ENCODE peak calls at places on chromosomes 2 and 18, in nine cellular contexts. One of them, this sample, is unnamed.

GRCh38 chr2:226477221-226478120 is 322.1 kb downstream of the IRS1 start:
- DNase-seq in ovary: no peak
- DNase-seq in Daoy: no peak
- DNase-seq in NCI-H460: no peak
- DNase-seq in NCI-H748 treated with DMSO at 0.1 percent for 48 hours: no peak
- DNase-seq in NCI-H1092: no peak
- DNase-seq in H1: no peak
- DNase-seq in stimulated activated CD4-positive, alpha-beta T cell treated with anti-CD3 and anti-CD28 coated beads, Interleukin-12 subunit alpha, Interleukin-12 subunit beta, amount 100 ng/mL, for 24 hours: no peak
- DNase-seq in smooth muscle cell of the brain vasculature: no peak
- DNase-seq in this sample: no peak

GRCh38 chr2:168002021-168002553 is 245.3 kb downstream of the STK39 start:
- DNase-seq in stimulated activated CD4-positive, alpha-beta T cell treated with anti-CD3 and anti-CD28 coated beads, Interleukin-12 subunit alpha, Interleukin-12 subunit beta, amount 100 ng/mL, for 24 hours: no peak
- DNase-seq in NCI-H748 treated with DMSO at 0.1 percent for 48 hours: no peak
- DNase-seq in smooth muscle cell of the brain vasculature: no peak
- DNase-seq in ovary: no peak
- DNase-seq in NCI-H460: no peak
- DNase-seq in Daoy: peak
- DNase-seq in NCI-H1092: no peak
- DNase-seq in H1: no peak
- DNase-seq in this sample: no peak

GRCh38 chr2:189676471-189676870 is 2.0 kb downstream of the ANKAR start:
- DNase-seq in NCI-H1092: no peak
- DNase-seq in H1: no peak
- DNase-seq in NCI-H748 treated with DMSO at 0.1 percent for 48 hours: no peak
- DNase-seq in Daoy: peak
- DNase-seq in stimulated activated CD4-positive, alpha-beta T cell treated with anti-CD3 and anti-CD28 coated beads, Interleukin-12 subunit alpha, Interleukin-12 subunit beta, amount 100 ng/mL, for 24 hours: no peak
- DNase-seq in NCI-H460: no peak
- DNase-seq in smooth muscle cell of the brain vasculature: no peak
- DNase-seq in ovary: no peak
- DNase-seq in this sample: no peak

GRCh38 chr2:104177179-104177578 is 676.7 kb upstream of the POU3F3 start:
- DNase-seq in H1: no peak
- DNase-seq in smooth muscle cell of the brain vasculature: no peak
- DNase-seq in NCI-H1092: no peak
- DNase-seq in NCI-H460: no peak
- DNase-seq in ovary: no peak
- DNase-seq in stimulated activated CD4-positive, alpha-beta T cell treated with anti-CD3 and anti-CD28 coated beads, Interleukin-12 subunit alpha, Interleukin-12 subunit beta, amount 100 ng/mL, for 24 hours: no peak
- DNase-seq in NCI-H748 treated with DMSO at 0.1 percent for 48 hours: peak
- DNase-seq in Daoy: no peak
- DNase-seq in this sample: no peak

GRCh38 chr2:109428281-109428680 is 185.5 kb downstream of the SEPTIN10 start:
- DNase-seq in ovary: no peak
- DNase-seq in stimulated activated CD4-positive, alpha-beta T cell treated with anti-CD3 and anti-CD28 coated beads, Interleukin-12 subunit alpha, Interleukin-12 subunit beta, amount 100 ng/mL, for 24 hours: no peak
- DNase-seq in NCI-H1092: no peak
- DNase-seq in smooth muscle cell of the brain vasculature: no peak
- DNase-seq in NCI-H460: no peak
- DNase-seq in NCI-H748 treated with DMSO at 0.1 percent for 48 hours: no peak
- DNase-seq in H1: no peak
- DNase-seq in Daoy: no peak
- DNase-seq in this sample: no peak

GRCh38 chr18:77676901-77677300 is 427.3 kb downstream of the GALR1 start:
- DNase-seq in ovary: no peak
- DNase-seq in NCI-H1092: no peak
- DNase-seq in smooth muscle cell of the brain vasculature: no peak
- DNase-seq in NCI-H460: no peak
- DNase-seq in Daoy: no peak
- DNase-seq in NCI-H748 treated with DMSO at 0.1 percent for 48 hours: no peak
- DNase-seq in stimulated activated CD4-positive, alpha-beta T cell treated with anti-CD3 and anti-CD28 coated beads, Interleukin-12 subunit alpha, Interleukin-12 subunit beta, amount 100 ng/mL, for 24 hours: no peak
- DNase-seq in H1: peak
- DNase-seq in this sample: no peak

GRCh38 chr2:132374551-132374950 is 42.1 kb upstream of the GPR39 start:
- DNase-seq in NCI-H460: no peak
- DNase-seq in Daoy: peak
- DNase-seq in stimulated activated CD4-positive, alpha-beta T cell treated with anti-CD3 and anti-CD28 coated beads, Interleukin-12 subunit alpha, Interleukin-12 subunit beta, amount 100 ng/mL, for 24 hours: no peak
- DNase-seq in H1: no peak
- DNase-seq in ovary: no peak
- DNase-seq in smooth muscle cell of the brain vasculature: no peak
- DNase-seq in NCI-H748 treated with DMSO at 0.1 percent for 48 hours: no peak
- DNase-seq in NCI-H1092: no peak
- DNase-seq in this sample: no peak

GRCh38 chr2:182852090-182852489 is 14.3 kb downstream of the FRZB start:
- DNase-seq in NCI-H748 treated with DMSO at 0.1 percent for 48 hours: peak
- DNase-seq in Daoy: peak
- DNase-seq in stimulated activated CD4-positive, alpha-beta T cell treated with anti-CD3 and anti-CD28 coated beads, Interleukin-12 subunit alpha, Interleukin-12 subunit beta, amount 100 ng/mL, for 24 hours: no peak
- DNase-seq in H1: no peak
- DNase-seq in NCI-H1092: no peak
- DNase-seq in smooth muscle cell of the brain vasculature: no peak
- DNase-seq in ovary: peak
- DNase-seq in NCI-H460: no peak
- DNase-seq in this sample: no peak

GRCh38 chr2:214484239-214484638 is 73.4 kb downstream of the VWC2L start:
- DNase-seq in NCI-H748 treated with DMSO at 0.1 percent for 48 hours: no peak
- DNase-seq in smooth muscle cell of the brain vasculature: no peak
- DNase-seq in NCI-H1092: peak
- DNase-seq in NCI-H460: no peak
- DNase-seq in ovary: no peak
- DNase-seq in stimulated activated CD4-positive, alpha-beta T cell treated with anti-CD3 and anti-CD28 coated beads, Interleukin-12 subunit alpha, Interleukin-12 subunit beta, amount 100 ng/mL, for 24 hours: no peak
- DNase-seq in H1: no peak
- DNase-seq in Daoy: no peak
- DNase-seq in this sample: no peak

GRCh38 chr2:58339548-58340243 is 98.6 kb upstream of the FANCL start:
- DNase-seq in NCI-H748 treated with DMSO at 0.1 percent for 48 hours: no peak
- DNase-seq in NCI-H460: no peak
- DNase-seq in ovary: no peak
- DNase-seq in H1: no peak
- DNase-seq in stimulated activated CD4-positive, alpha-beta T cell treated with anti-CD3 and anti-CD28 coated beads, Interleukin-12 subunit alpha, Interleukin-12 subunit beta, amount 100 ng/mL, for 24 hours: no peak
- DNase-seq in smooth muscle cell of the brain vasculature: no peak
- DNase-seq in Daoy: no peak
- DNase-seq in NCI-H1092: no peak
- DNase-seq in this sample: no peak

GRCh38 chr2:144890828-144891227 is 370.9 kb upstream of the ZEB2 start:
- DNase-seq in NCI-H748 treated with DMSO at 0.1 percent for 48 hours: peak
- DNase-seq in NCI-H460: peak
- DNase-seq in ovary: no peak
- DNase-seq in Daoy: peak
- DNase-seq in NCI-H1092: no peak
- DNase-seq in stimulated activated CD4-positive, alpha-beta T cell treated with anti-CD3 and anti-CD28 coated beads, Interleukin-12 subunit alpha, Interleukin-12 subunit beta, amount 100 ng/mL, for 24 hours: no peak
- DNase-seq in H1: no peak
- DNase-seq in smooth muscle cell of the brain vasculature: no peak
- DNase-seq in this sample: peak

GRCh38 chr18:50092250-50092780 is 102.6 kb downstream of the MYO5B start:
- DNase-seq in stimulated activated CD4-positive, alpha-beta T cell treated with anti-CD3 and anti-CD28 coated beads, Interleukin-12 subunit alpha, Interleukin-12 subunit beta, amount 100 ng/mL, for 24 hours: no peak
- DNase-seq in smooth muscle cell of the brain vasculature: no peak
- DNase-seq in Daoy: no peak
- DNase-seq in ovary: no peak
- DNase-seq in NCI-H460: no peak
- DNase-seq in H1: no peak
- DNase-seq in NCI-H1092: no peak
- DNase-seq in NCI-H748 treated with DMSO at 0.1 percent for 48 hours: peak
- DNase-seq in this sample: no peak

GRCh38 chr2:31216734-31217133 is 581 bp downstream of the CAPN14 start:
- DNase-seq in Daoy: no peak
- DNase-seq in H1: peak
- DNase-seq in NCI-H748 treated with DMSO at 0.1 percent for 48 hours: no peak
- DNase-seq in NCI-H460: no peak
- DNase-seq in NCI-H1092: no peak
- DNase-seq in smooth muscle cell of the brain vasculature: no peak
- DNase-seq in ovary: no peak
- DNase-seq in stimulated activated CD4-positive, alpha-beta T cell treated with anti-CD3 and anti-CD28 coated beads, Interleukin-12 subunit alpha, Interleukin-12 subunit beta, amount 100 ng/mL, for 24 hours: no peak
- DNase-seq in this sample: no peak

GRCh38 chr2:62461707-62462106 is 44.3 kb downstream of the TMEM17 start:
- DNase-seq in Daoy: no peak
- DNase-seq in NCI-H460: no peak
- DNase-seq in H1: no peak
- DNase-seq in smooth muscle cell of the brain vasculature: no peak
- DNase-seq in NCI-H748 treated with DMSO at 0.1 percent for 48 hours: no peak
- DNase-seq in ovary: no peak
- DNase-seq in stimulated activated CD4-positive, alpha-beta T cell treated with anti-CD3 and anti-CD28 coated beads, Interleukin-12 subunit alpha, Interleukin-12 subunit beta, amount 100 ng/mL, for 24 hours: no peak
- DNase-seq in NCI-H1092: no peak
- DNase-seq in this sample: peak

GRCh38 chr2:71555798-71556454 is 102.6 kb downstream of the DYSF start:
- DNase-seq in NCI-H748 treated with DMSO at 0.1 percent for 48 hours: no peak
- DNase-seq in NCI-H1092: no peak
- DNase-seq in stimulated activated CD4-positive, alpha-beta T cell treated with anti-CD3 and anti-CD28 coated beads, Interleukin-12 subunit alpha, Interleukin-12 subunit beta, amount 100 ng/mL, for 24 hours: no peak
- DNase-seq in Daoy: no peak
- DNase-seq in NCI-H460: no peak
- DNase-seq in smooth muscle cell of the brain vasculature: no peak
- DNase-seq in H1: no peak
- DNase-seq in ovary: no peak
- DNase-seq in this sample: no peak

GRCh38 chr2:219527076-219527394 is 12.8 kb downstream of the ASIC4 start:
- DNase-seq in H1: no peak
- DNase-seq in NCI-H460: no peak
- DNase-seq in NCI-H748 treated with DMSO at 0.1 percent for 48 hours: peak
- DNase-seq in NCI-H1092: no peak
- DNase-seq in Daoy: no peak
- DNase-seq in stimulated activated CD4-positive, alpha-beta T cell treated with anti-CD3 and anti-CD28 coated beads, Interleukin-12 subunit alpha, Interleukin-12 subunit beta, amount 100 ng/mL, for 24 hours: no peak
- DNase-seq in ovary: no peak
- DNase-seq in smooth muscle cell of the brain vasculature: no peak
- DNase-seq in this sample: no peak

GRCh38 chr2:187576906-187577305 is 22.7 kb upstream of the TFPI start:
- DNase-seq in ovary: no peak
- DNase-seq in Daoy: no peak
- DNase-seq in smooth muscle cell of the brain vasculature: no peak
- DNase-seq in NCI-H460: no peak
- DNase-seq in H1: no peak
- DNase-seq in NCI-H1092: no peak
- DNase-seq in stimulated activated CD4-positive, alpha-beta T cell treated with anti-CD3 and anti-CD28 coated beads, Interleukin-12 subunit alpha, Interleukin-12 subunit beta, amount 100 ng/mL, for 24 hours: no peak
- DNase-seq in NCI-H748 treated with DMSO at 0.1 percent for 48 hours: no peak
- DNase-seq in this sample: no peak

GRCh38 chr18:70127307-70127828 is 78.1 kb downstream of the RTTN start:
- DNase-seq in stimulated activated CD4-positive, alpha-beta T cell treated with anti-CD3 and anti-CD28 coated beads, Interleukin-12 subunit alpha, Interleukin-12 subunit beta, amount 100 ng/mL, for 24 hours: no peak
- DNase-seq in NCI-H748 treated with DMSO at 0.1 percent for 48 hours: no peak
- DNase-seq in Daoy: no peak
- DNase-seq in ovary: no peak
- DNase-seq in NCI-H460: no peak
- DNase-seq in NCI-H1092: no peak
- DNase-seq in smooth muscle cell of the brain vasculature: no peak
- DNase-seq in H1: no peak
- DNase-seq in this sample: no peak

GRCh38 chr2:86053166-86053565 is 52.5 kb downstream of the POLR1A start:
- DNase-seq in stimulated activated CD4-positive, alpha-beta T cell treated with anti-CD3 and anti-CD28 coated beads, Interleukin-12 subunit alpha, Interleukin-12 subunit beta, amount 100 ng/mL, for 24 hours: no peak
- DNase-seq in smooth muscle cell of the brain vasculature: no peak
- DNase-seq in H1: no peak
- DNase-seq in NCI-H1092: no peak
- DNase-seq in NCI-H748 treated with DMSO at 0.1 percent for 48 hours: no peak
- DNase-seq in ovary: no peak
- DNase-seq in Daoy: no peak
- DNase-seq in NCI-H460: no peak
- DNase-seq in this sample: no peak

GRCh38 chr18:44896817-44897216 is 216.1 kb downstream of the SETBP1 start:
- DNase-seq in NCI-H1092: peak
- DNase-seq in NCI-H748 treated with DMSO at 0.1 percent for 48 hours: peak
- DNase-seq in H1: no peak
- DNase-seq in NCI-H460: no peak
- DNase-seq in ovary: no peak
- DNase-seq in stimulated activated CD4-positive, alpha-beta T cell treated with anti-CD3 and anti-CD28 coated beads, Interleukin-12 subunit alpha, Interleukin-12 subunit beta, amount 100 ng/mL, for 24 hours: no peak
- DNase-seq in Daoy: no peak
- DNase-seq in smooth muscle cell of the brain vasculature: peak
- DNase-seq in this sample: no peak

GRCh38 chr2:190271783-190272456 is 47.7 kb downstream of the HIBCH start:
- DNase-seq in NCI-H748 treated with DMSO at 0.1 percent for 48 hours: no peak
- DNase-seq in Daoy: no peak
- DNase-seq in stimulated activated CD4-positive, alpha-beta T cell treated with anti-CD3 and anti-CD28 coated beads, Interleukin-12 subunit alpha, Interleukin-12 subunit beta, amount 100 ng/mL, for 24 hours: no peak
- DNase-seq in H1: no peak
- DNase-seq in ovary: no peak
- DNase-seq in smooth muscle cell of the brain vasculature: no peak
- DNase-seq in NCI-H1092: no peak
- DNase-seq in NCI-H460: no peak
- DNase-seq in this sample: peak

GRCh38 chr2:205077159-205077558 is 531.9 kb downstream of the PARD3B start:
- DNase-seq in H1: no peak
- DNase-seq in NCI-H460: no peak
- DNase-seq in smooth muscle cell of the brain vasculature: no peak
- DNase-seq in Daoy: no peak
- DNase-seq in stimulated activated CD4-positive, alpha-beta T cell treated with anti-CD3 and anti-CD28 coated beads, Interleukin-12 subunit alpha, Interleukin-12 subunit beta, amount 100 ng/mL, for 24 hours: no peak
- DNase-seq in NCI-H1092: no peak
- DNase-seq in NCI-H748 treated with DMSO at 0.1 percent for 48 hours: no peak
- DNase-seq in ovary: no peak
- DNase-seq in this sample: no peak

GRCh38 chr18:8780227-8780626 is 74.9 kb downstream of the MTCL1 start:
- DNase-seq in Daoy: no peak
- DNase-seq in NCI-H1092: no peak
- DNase-seq in H1: no peak
- DNase-seq in NCI-H748 treated with DMSO at 0.1 percent for 48 hours: no peak
- DNase-seq in NCI-H460: no peak
- DNase-seq in smooth muscle cell of the brain vasculature: no peak
- DNase-seq in stimulated activated CD4-positive, alpha-beta T cell treated with anti-CD3 and anti-CD28 coated beads, Interleukin-12 subunit alpha, Interleukin-12 subunit beta, amount 100 ng/mL, for 24 hours: no peak
- DNase-seq in ovary: no peak
- DNase-seq in this sample: no peak

GRCh38 chr2:173347305-173348168 is 7.1 kb upstream of the CDCA7 start:
- DNase-seq in NCI-H460: no peak
- DNase-seq in Daoy: no peak
- DNase-seq in H1: no peak
- DNase-seq in smooth muscle cell of the brain vasculature: no peak
- DNase-seq in NCI-H1092: peak
- DNase-seq in ovary: no peak
- DNase-seq in NCI-H748 treated with DMSO at 0.1 percent for 48 hours: peak
- DNase-seq in stimulated activated CD4-positive, alpha-beta T cell treated with anti-CD3 and anti-CD28 coated beads, Interleukin-12 subunit alpha, Interleukin-12 subunit beta, amount 100 ng/mL, for 24 hours: no peak
- DNase-seq in this sample: no peak

GRCh38 chr2:9174771-9175441 is 31.7 kb upstream of the ASAP2 start:
- DNase-seq in NCI-H1092: no peak
- DNase-seq in NCI-H460: no peak
- DNase-seq in ovary: no peak
- DNase-seq in stimulated activated CD4-positive, alpha-beta T cell treated with anti-CD3 and anti-CD28 coated beads, Interleukin-12 subunit alpha, Interleukin-12 subunit beta, amount 100 ng/mL, for 24 hours: no peak
- DNase-seq in smooth muscle cell of the brain vasculature: no peak
- DNase-seq in NCI-H748 treated with DMSO at 0.1 percent for 48 hours: no peak
- DNase-seq in Daoy: peak
- DNase-seq in H1: no peak
- DNase-seq in this sample: peak

GRCh38 chr2:192053921-192054320 is 140.8 kb downstream of the TMEFF2 start:
- DNase-seq in smooth muscle cell of the brain vasculature: no peak
- DNase-seq in NCI-H460: no peak
- DNase-seq in H1: no peak
- DNase-seq in stimulated activated CD4-positive, alpha-beta T cell treated with anti-CD3 and anti-CD28 coated beads, Interleukin-12 subunit alpha, Interleukin-12 subunit beta, amount 100 ng/mL, for 24 hours: no peak
- DNase-seq in NCI-H748 treated with DMSO at 0.1 percent for 48 hours: no peak
- DNase-seq in NCI-H1092: no peak
- DNase-seq in Daoy: no peak
- DNase-seq in ovary: no peak
- DNase-seq in this sample: no peak

GRCh38 chr2:12856934-12857660 is 140.4 kb downstream of the TRIB2 start:
- DNase-seq in H1: no peak
- DNase-seq in stimulated activated CD4-positive, alpha-beta T cell treated with anti-CD3 and anti-CD28 coated beads, Interleukin-12 subunit alpha, Interleukin-12 subunit beta, amount 100 ng/mL, for 24 hours: no peak
- DNase-seq in Daoy: peak
- DNase-seq in NCI-H1092: no peak
- DNase-seq in ovary: no peak
- DNase-seq in NCI-H460: no peak
- DNase-seq in smooth muscle cell of the brain vasculature: no peak
- DNase-seq in NCI-H748 treated with DMSO at 0.1 percent for 48 hours: no peak
- DNase-seq in this sample: peak

GRCh38 chr2:72932045-72932444 is 14.7 kb downstream of the EMX1 start:
- DNase-seq in H1: no peak
- DNase-seq in NCI-H460: no peak
- DNase-seq in ovary: no peak
- DNase-seq in NCI-H1092: no peak
- DNase-seq in smooth muscle cell of the brain vasculature: no peak
- DNase-seq in NCI-H748 treated with DMSO at 0.1 percent for 48 hours: no peak
- DNase-seq in stimulated activated CD4-positive, alpha-beta T cell treated with anti-CD3 and anti-CD28 coated beads, Interleukin-12 subunit alpha, Interleukin-12 subunit beta, amount 100 ng/mL, for 24 hours: no peak
- DNase-seq in Daoy: peak
- DNase-seq in this sample: peak

GRCh38 chr18:41144444-41144843 is 810.6 kb upstream of the PIK3C3 start:
- DNase-seq in smooth muscle cell of the brain vasculature: no peak
- DNase-seq in NCI-H460: no peak
- DNase-seq in Daoy: no peak
- DNase-seq in stimulated activated CD4-positive, alpha-beta T cell treated with anti-CD3 and anti-CD28 coated beads, Interleukin-12 subunit alpha, Interleukin-12 subunit beta, amount 100 ng/mL, for 24 hours: no peak
- DNase-seq in NCI-H1092: no peak
- DNase-seq in ovary: no peak
- DNase-seq in H1: no peak
- DNase-seq in NCI-H748 treated with DMSO at 0.1 percent for 48 hours: no peak
- DNase-seq in this sample: no peak

GRCh38 chr2:185374878-185375277 is 363.7 kb upstream of the FSIP2 start:
- DNase-seq in NCI-H1092: no peak
- DNase-seq in NCI-H460: peak
- DNase-seq in ovary: no peak
- DNase-seq in NCI-H748 treated with DMSO at 0.1 percent for 48 hours: no peak
- DNase-seq in stimulated activated CD4-positive, alpha-beta T cell treated with anti-CD3 and anti-CD28 coated beads, Interleukin-12 subunit alpha, Interleukin-12 subunit beta, amount 100 ng/mL, for 24 hours: no peak
- DNase-seq in Daoy: no peak
- DNase-seq in smooth muscle cell of the brain vasculature: no peak
- DNase-seq in H1: no peak
- DNase-seq in this sample: no peak

GRCh38 chr2:175853110-175853509 is 149.0 kb downstream of the LNPK start:
- DNase-seq in H1: no peak
- DNase-seq in smooth muscle cell of the brain vasculature: no peak
- DNase-seq in stimulated activated CD4-positive, alpha-beta T cell treated with anti-CD3 and anti-CD28 coated beads, Interleukin-12 subunit alpha, Interleukin-12 subunit beta, amount 100 ng/mL, for 24 hours: no peak
- DNase-seq in Daoy: no peak
- DNase-seq in NCI-H1092: no peak
- DNase-seq in NCI-H460: no peak
- DNase-seq in ovary: no peak
- DNase-seq in NCI-H748 treated with DMSO at 0.1 percent for 48 hours: peak
- DNase-seq in this sample: no peak

This sample was measured in ACHN.